ENCODE peak calls at places on chromosomes 13 and 19, in four cellular contexts. H is lower lobe of right lung, B is aorta, X is right lobe of liver. J is an unnamed sample.

GRCh38 chr19:54316746-54317107 is 3.8 kb upstream of the LILRA5 start:
- DNase-seq in H (peak; percentile 86), X (no peak), B (peak; percentile 76), J (no peak)

GRCh38 chr19:11286312-11286974 is 9.5 kb upstream of the TSPAN16 start:
- DNase-seq in X (no peak), H (no peak), B (no peak), J (no peak)

GRCh38 chr19:53881482-53882390 is at the start of gene PRKCG:
- DNase-seq in H (peak; percentile 62), B (peak; percentile 61), X (peak; percentile 49), J (no peak)

GRCh38 chr13:113860051-113860471 is 3.8 kb downstream of the GAS6 start:
- DNase-seq in H (no peak), B (no peak), X (peak; percentile 67), J (no peak)

GRCh38 chr13:36130542-36131214 is 504 bp downstream of the DCLK1 start:
- DNase-seq in H (peak; percentile 57), B (peak; percentile 50), X (no peak), J (no peak)

GRCh38 chr19:42601811-42602443 is 7.2 kb upstream of the CEACAM8 start:
- DNase-seq in B (no peak), H (no peak), X (no peak), J (no peak)

GRCh38 chr13:44303681-44304432 is 69.8 kb upstream of the SERP2 start:
- DNase-seq in H (no peak), B (peak; percentile 80), X (peak; percentile 62), J (no peak)

GRCh38 chr19:3275068-3275582 is 50.7 kb downstream of the CELF5 start:
- DNase-seq in H (no peak), X (no peak), B (no peak), J (peak; percentile 34)

GRCh38 chr13:94656766-94657165 is 55.1 kb downstream of the GPR180 start:
- DNase-seq in B (no peak), X (no peak), H (no peak), J (no peak)

GRCh38 chr13:109209526-109209925 is 576.9 kb downstream of the IRS2 start:
- DNase-seq in B (no peak), X (no peak), H (no peak), J (no peak)

GRCh38 chr13:46603165-46603603 is 50.2 kb downstream of the LRCH1 start:
- DNase-seq in H (no peak), X (no peak), B (no peak), J (no peak)

GRCh38 chr13:113837554-113838355 is 26.1 kb downstream of the GAS6 start:
- DNase-seq in X (peak; percentile 90), B (peak; percentile 97), H (peak; percentile 84), J (no peak)

GRCh38 chr13:37791699-37792098 is 77.9 kb downstream of the TRPC4 start:
- DNase-seq in X (no peak), B (no peak), H (no peak), J (no peak)

GRCh38 chr13:49633687-49634086 is 5.4 kb downstream of the ARL11 start:
- DNase-seq in X (no peak), H (no peak), B (no peak), J (no peak)

GRCh38 chr13:30905932-30906383 is at the start of gene MEDAG:
- DNase-seq in X (no peak), B (peak; percentile 92), H (peak; percentile 50), J (no peak)

GRCh38 chr13:61339054-61339621 is 76.5 kb downstream of the PCDH20 start:
- DNase-seq in B (no peak), X (no peak), H (no peak), J (no peak)

GRCh38 chr13:40975441-40975840 is 43.7 kb downstream of the ELF1 start:
- DNase-seq in H (no peak), X (no peak), B (no peak), J (no peak)

GRCh38 chr13:26965976-26966375 is 205.4 kb upstream of the GPR12 start:
- DNase-seq in H (peak; percentile 45), B (no peak), X (peak; percentile 69), J (no peak)

GRCh38 chr19:4380254-4380727 is 20.1 kb downstream of the SH3GL1 start:
- DNase-seq in B (no peak), X (peak; percentile 56), H (peak; percentile 73), J (peak; percentile 51)

GRCh38 chr13:31093145-31093885 is 68.4 kb downstream of the HSPH1 start:
- DNase-seq in X (no peak), H (no peak), B (no peak), J (no peak)

GRCh38 chr19:5926641-5927438 is 12.8 kb downstream of the CAPS start:
- DNase-seq in H (no peak), B (peak; percentile 73), X (no peak), J (no peak)

GRCh38 chr19:34189917-34190425 is 17.7 kb downstream of the LSM14A start:
- DNase-seq in B (no peak), H (no peak), X (no peak), J (no peak)

GRCh38 chr19:45076029-45076850 is at the start of gene ZNF296:
- DNase-seq in X (peak; percentile 90), H (peak; percentile 91), B (peak; percentile 82), J (peak; percentile 64)

GRCh38 chr13:99968521-99969367 is 2.8 kb downstream of the ZIC5 start:
- DNase-seq in B (no peak), H (no peak), X (no peak), J (no peak)

GRCh38 chr19:9144920-9145319 is 4.7 kb downstream of the ZNF317 start:
- DNase-seq in X (no peak), H (no peak), B (no peak), J (no peak)

GRCh38 chr13:48838193-48839000 is 137.3 kb upstream of the FNDC3A start:
- DNase-seq in X (no peak), H (no peak), B (no peak), J (no peak)

GRCh38 chr13:65940720-65941119 is 1289.4 kb downstream of the PCDH9 start:
- DNase-seq in H (no peak), X (no peak), B (no peak), J (no peak)

GRCh38 chr13:102825400-102825799 is 20.4 kb upstream of the ERCC5 start:
- DNase-seq in B (no peak), H (no peak), X (no peak), J (no peak)

GRCh38 chr13:112140366-112140765 is 73.4 kb downstream of the SOX1 start:
- DNase-seq in B (no peak), H (no peak), X (no peak), J (no peak)
- H3K27me3 ChIP-seq in B (no peaks in the 10 kb centered on the region), H (no peaks in the 10 kb centered on the region), X (no peaks in the 10 kb centered on the region), J (no peaks in the 10 kb centered on the region)

GRCh38 chr13:111539252-111539651 is 218.8 kb downstream of the TEX29 start:
- DNase-seq in B (no peak), X (no peak), H (no peak), J (no peak)

GRCh38 chr13:111541345-111541744 is 220.9 kb downstream of the TEX29 start:
- DNase-seq in B (no peak), H (no peak), X (no peak), J (no peak)

GRCh38 chr13:111540486-111540885 is 220.0 kb downstream of the TEX29 start:
- DNase-seq in X (no peak), H (no peak), B (no peak), J (no peak)

GRCh38 chr13:111537843-111538499 is 217.5 kb downstream of the TEX29 start:
- DNase-seq in H (no peak), X (no peak), B (no peak), J (no peak)

GRCh38 chr13:111539791-111540446 is 219.5 kb downstream of the TEX29 start:
- DNase-seq in B (no peak), X (no peak), H (no peak), J (no peak)
- H3K27me3 ChIP-seq in B (no peaks in the 10 kb centered on the region), X (no peaks in the 10 kb centered on the region), H (peaks cover 46% of the 10 kb centered on the region), J (peaks cover 10% of the 10 kb centered on the region)

GRCh38 chr19:13047374-13047773 is 52.1 kb downstream of the NFIX start:
- DNase-seq in B (no peak), X (no peak), H (no peak), J (no peak)

GRCh38 chr19:13051581-13052165 is 51.0 kb downstream of the LYL1 start:
- DNase-seq in X (no peak), H (peak; percentile 90), B (peak; percentile 72), J (no peak)

GRCh38 chr19:13052447-13053232 is 50.0 kb downstream of the LYL1 start:
- DNase-seq in B (no peak), X (no peak), H (peak; percentile 34), J (no peak)

GRCh38 chr19:13053238-13053637 is 49.4 kb downstream of the LYL1 start:
- DNase-seq in H (no peak), B (no peak), X (no peak), J (no peak)

DNA sequence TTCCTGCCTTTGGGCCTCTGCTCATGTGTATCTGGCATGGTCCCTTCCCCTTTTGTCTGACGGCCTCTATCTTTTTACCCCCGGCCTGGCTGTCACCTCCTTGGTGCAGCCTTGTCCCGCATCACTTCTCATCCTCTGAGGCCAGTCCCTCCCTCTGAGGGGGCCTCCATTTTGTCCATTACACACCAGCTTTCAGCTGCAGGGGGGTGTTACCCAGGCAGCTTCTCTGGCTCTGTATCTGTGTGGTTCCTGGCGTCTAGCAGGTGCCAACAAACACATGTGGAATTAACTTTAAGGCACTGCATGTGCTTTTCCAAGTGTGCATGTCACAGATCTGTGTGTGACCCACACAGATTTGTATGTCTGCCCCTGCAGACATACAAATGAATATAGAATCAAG is 52.4 kb downstream of the LYL1 start:
- DNase-seq in B (no peak), H (no peak), X (no peak), J (no peak)
- H3K27me3 ChIP-seq in B (no peaks in the 10 kb centered on the region), H (no peaks in the 10 kb centered on the region), X (no peaks in the 10 kb centered on the region), J (no peaks in the 10 kb centered on the region)

GRCh38 chr19:51076602-51077213 is 6.0 kb downstream of the KLK14 start:
- DNase-seq in B (no peak), X (no peak), H (no peak), J (no peak)
- H3K27me3 ChIP-seq in B (no peaks in the 10 kb centered on the region), X (no peaks in the 10 kb centered on the region), H (no peaks in the 10 kb centered on the region), J (no peaks in the 10 kb centered on the region)

GRCh38 chr13:20159646-20160345 is 1.1 kb downstream of the GJA3 start:
- DNase-seq in B (no peak), H (no peak), X (no peak), J (no peak)

GRCh38 chr13:20160346-20161274 is at the start of gene GJA3:
- DNase-seq in H (no peak), X (no peak), B (no peak), J (peak; percentile 13)

GRCh38 chr13:20161275-20161950 is 561 bp upstream of the GJA3 start:
- DNase-seq in X (no peak), B (no peak), H (no peak), J (peak; percentile 42)

GRCh38 chr13:20157387-20157786 is 3.5 kb downstream of the GJA3 start:
- DNase-seq in H (no peak), B (no peak), X (no peak), J (no peak)

DNA sequence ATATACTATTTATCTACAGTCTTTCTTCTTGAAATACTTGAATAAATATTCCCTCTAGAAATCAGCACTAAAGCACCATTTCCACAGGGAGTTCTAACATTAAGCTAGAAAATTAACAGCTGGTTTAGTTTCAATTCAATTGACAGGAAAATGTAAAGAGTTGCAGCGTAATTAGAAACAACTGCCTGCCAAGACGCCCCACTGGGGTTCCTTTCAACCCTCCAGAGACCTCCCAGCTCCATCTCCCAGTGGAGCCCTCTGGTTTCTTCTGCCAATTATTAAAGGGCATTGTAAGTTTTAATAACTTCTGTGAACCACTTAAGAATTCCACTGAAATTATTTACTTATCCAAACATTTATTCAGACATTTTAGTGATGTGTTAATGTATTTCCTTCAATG is 4.1 kb downstream of the GJA3 start:
- DNase-seq in H (no peak), B (no peak), X (no peak), J (no peak)
- H3K27me3 ChIP-seq in H (peaks cover 88% of the 10 kb centered on the region), B (no peaks in the 10 kb centered on the region), X (peaks cover 45% of the 10 kb centered on the region), J (peaks cover 32% of the 10 kb centered on the region)

GRCh38 chr19:46076031-46076880 is 35.5 kb upstream of the IGFL4 start:
- DNase-seq in B (no peak), H (no peak), X (no peak), J (no peak)
- H3K27me3 ChIP-seq in B (peaks cover 9% of the 10 kb centered on the region), H (peaks cover 49% of the 10 kb centered on the region), X (peaks cover 18% of the 10 kb centered on the region), J (peaks cover 69% of the 10 kb centered on the region)

GRCh38 chr19:39262496-39262895 is 5.7 kb upstream of the IFNL2 start:
- DNase-seq in H (no peak), B (no peak), X (peak; percentile 14), J (no peak)
- H3K27me3 ChIP-seq in H (peaks cover 59% of the 10 kb centered on the region), B (no peaks in the 10 kb centered on the region), X (no peaks in the 10 kb centered on the region), J (peaks cover 35% of the 10 kb centered on the region)

J was measured in CD4-positive, alpha-beta T cell.